ENCODE peak calls at places on chromosomes 7 and 10, in seven cellular contexts. U is mammary epithelial cell, O is PC-9, C is fibroblast of lung, L is hepatocyte, S is GM23338, F is PC-3. H is an unnamed sample.

GRCh38 chr7:4527988-4528641 is 154.0 kb upstream of the FOXK1 start:
- DNase-seq in U (no peak), O (no peak), C (peak; percentile 2), L (no peak), S (no peak), F (no peak), H (no peak)

GRCh38 chr10:95407546-95407945 is 116.7 kb upstream of the PDLIM1 start:
- DNase-seq in U (no peak), O (no peak), C (no peak), L (no peak), S (no peak), F (no peak), H (no peak)

GRCh38 chr7:922334-923107 is 32.0 kb downstream of the ADAP1 start:
- DNase-seq in U (no peak), O (no peak), C (no peak), L (no peak), S (no peak), F (no peak), H (no peak)

GRCh38 chr10:13983035-13983434 is 347.7 kb downstream of the FRMD4A start:
- DNase-seq in U (no peak), O (no peak), C (no peak), L (no peak), S (no peak), F (no peak), H (no peak)

GRCh38 chr7:2224491-2224928 is 8.2 kb downstream of the MAD1L1 start:
- DNase-seq in U (no peak), O (no peak), C (no peak), L (no peak), S (no peak), F (no peak), H (peak; percentile 42)

GRCh38 chr10:73480158-73480557 is 15.7 kb downstream of the PPP3CB start:
- DNase-seq in U (peak; percentile 54), O (no peak), C (peak; percentile 34), L (no peak), S (no peak), F (peak; percentile 98), H (peak; percentile 23)

GRCh38 chr10:58508316-58508715 is 4.4 kb upstream of the BICC1 start:
- DNase-seq in U (peak; percentile 36), O (no peak), C (peak; percentile 86), L (no peak), S (no peak), F (peak; percentile 31), H (no peak)

GRCh38 chr10:43384252-43385221 is 13.1 kb downstream of the FXYD4 start:
- DNase-seq in U (no peak), O (no peak), C (no peak), L (no peak), S (no peak), F (peak; percentile 27), H (no peak)

GRCh38 chr7:57210212-57210611 is 78.0 kb upstream of the ZNF479 start:
- DNase-seq in U (no peak), O (no peak), C (no peak), L (no peak), S (no peak), F (no peak), H (no peak)

GRCh38 chr10:17649836-17650235 is 5.9 kb downstream of the STAM start:
- DNase-seq in U (peak; percentile 20), O (no peak), C (peak; percentile 19), L (no peak), S (no peak), F (no peak), H (no peak)

GRCh38 chr7:106774768-106775551 is 90.1 kb upstream of the PIK3CG start:
- DNase-seq in U (no peak), O (peak; percentile 93), C (peak; percentile 29), L (no peak), S (peak; percentile 38), F (peak; percentile 57), H (no peak)

GRCh38 chr7:24756989-24757798 is at the start of gene GSDME:
- DNase-seq in U (peak; percentile 70), O (peak; percentile 74), C (peak; percentile 71), L (peak; percentile 90), S (peak; percentile 84), F (peak; percentile 52), H (no peak)

GRCh38 chr7:158970132-158970531 is 113.8 kb downstream of the DYNC2I1 start:
- DNase-seq in U (no peak), O (no peak), C (no peak), L (no peak), S (no peak), F (no peak), H (no peak)

GRCh38 chr7:7553386-7553785 is 13.3 kb upstream of the MIOS start:
- DNase-seq in U (no peak), O (no peak), C (no peak), L (no peak), S (no peak), F (no peak), H (no peak)

GRCh38 chr7:5296627-5297226 is 14.0 kb downstream of the SLC29A4 start:
- DNase-seq in U (no peak), O (no peak), C (no peak), L (peak; percentile 32), S (peak; percentile 87), F (peak; percentile 48), H (no peak)

GRCh38 chr7:96045181-96045580 is 272.8 kb downstream of the DYNC1I1 start:
- DNase-seq in U (no peak), O (no peak), C (no peak), L (no peak), S (no peak), F (no peak), H (no peak)

GRCh38 chr10:132571565-132572544 is 34.3 kb downstream of the INPP5A start:
- DNase-seq in U (peak; percentile 94), O (peak; percentile 85), C (peak; percentile 63), L (peak; percentile 89), S (peak; percentile 70), F (peak; percentile 94), H (peak; percentile 81)

GRCh38 chr10:57973451-57973850 is 294.2 kb downstream of the IPMK start:
- DNase-seq in U (no peak), O (no peak), C (no peak), L (no peak), S (no peak), F (peak; percentile 56), H (no peak)

GRCh38 chr10:122541541-122542002 is 19.0 kb upstream of the DMBT1 start:
- DNase-seq in U (peak; percentile 69), O (no peak), C (no peak), L (no peak), S (no peak), F (peak; percentile 45), H (no peak)

DNA sequence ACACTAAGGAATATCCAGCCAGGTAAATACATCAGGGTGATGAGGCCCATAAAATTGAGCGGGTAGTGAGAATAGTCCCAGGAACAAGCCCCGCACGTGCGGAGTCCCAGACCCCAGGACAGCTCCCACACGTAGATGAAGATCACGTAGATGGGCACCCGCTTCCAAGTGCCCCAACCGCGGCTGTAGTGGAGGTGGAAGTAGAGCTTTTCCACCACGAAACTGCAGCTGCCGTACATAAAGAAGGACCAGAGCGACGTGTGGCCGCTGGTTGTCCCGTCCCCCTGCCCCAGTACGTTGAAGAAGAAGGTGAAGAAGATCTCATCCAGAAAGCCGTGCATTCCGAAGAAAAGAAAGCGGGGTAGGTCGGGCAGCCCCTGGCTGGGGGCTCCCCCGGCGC is 948 bp downstream of the TMEM229A start:
- DNase-seq in U (no peak), O (no peak), C (no peak), L (no peak), S (no peak), F (no peak), H (no peak)
- TF ChIP-seq EZH2 in U (peak; percentile 92), O (no peak), C (no peak), L (no peak), S (no peak), F (no peak), H (no peak)

DNA sequence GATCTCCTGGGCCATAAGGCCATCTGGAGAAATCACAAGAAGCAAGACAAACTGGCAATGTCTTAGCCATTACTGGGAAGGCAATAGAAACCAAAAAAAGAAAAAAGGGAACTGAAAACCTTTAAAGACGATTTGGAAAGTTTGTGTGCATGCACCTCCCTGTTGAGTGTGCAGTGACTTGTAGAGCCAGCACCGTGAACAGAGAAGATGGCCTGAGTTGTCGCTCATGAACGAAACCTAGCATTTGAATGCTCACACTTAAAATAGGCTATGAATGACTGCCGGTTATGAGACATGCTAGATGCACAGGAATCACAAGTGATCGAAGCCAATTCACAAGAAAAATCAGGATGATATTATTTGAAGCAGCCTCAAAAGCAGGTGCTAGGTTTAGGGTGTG is 151.3 kb upstream of the ADO start:
- DNase-seq in U (no peak), O (no peak), C (no peak), L (no peak), S (no peak), F (no peak), H (no peak)
- H2AFZ ChIP-seq in U (no peak overlapping the region), O (no peak overlapping the region), C (no peak overlapping the region), L (no peak overlapping the region), S (no peak overlapping the region), F (no peak overlapping the region), H (no peak overlapping the region)

GRCh38 chr10:8052344-8052969 is 2.0 kb upstream of the GATA3 start:
- DNase-seq in U (peak; percentile 53), O (no peak), C (peak; percentile 31), L (peak; percentile 16), S (no peak), F (no peak), H (no peak)

GRCh38 chr10:8051851-8052257 is 2.6 kb upstream of the GATA3 start:
- DNase-seq in U (peak; percentile 66), O (no peak), C (no peak), L (peak; percentile 51), S (peak; percentile 78), F (no peak), H (no peak)

GRCh38 chr10:8053446-8054242 is 844 bp upstream of the GATA3 start:
- DNase-seq in U (peak; percentile 89), O (peak; percentile 87), C (peak; percentile 67), L (peak; percentile 95), S (peak; percentile 95), F (peak; percentile 76), H (no peak)

GRCh38 chr10:8054243-8054497 is 318 bp upstream of the GATA3 start:
- DNase-seq in U (no peak), O (no peak), C (no peak), L (no peak), S (no peak), F (peak; percentile 39), H (no peak)

GRCh38 chr10:8052970-8053445 is 1.5 kb upstream of the GATA3 start:
- DNase-seq in U (no peak), O (no peak), C (no peak), L (no peak), S (no peak), F (no peak), H (no peak)
- TF ChIP-seq EZH2 in U (no peak), O (no peak), C (peak; percentile 3), L (no peak), S (peak; percentile 91), F (no peak), H (no peak)

DNA sequence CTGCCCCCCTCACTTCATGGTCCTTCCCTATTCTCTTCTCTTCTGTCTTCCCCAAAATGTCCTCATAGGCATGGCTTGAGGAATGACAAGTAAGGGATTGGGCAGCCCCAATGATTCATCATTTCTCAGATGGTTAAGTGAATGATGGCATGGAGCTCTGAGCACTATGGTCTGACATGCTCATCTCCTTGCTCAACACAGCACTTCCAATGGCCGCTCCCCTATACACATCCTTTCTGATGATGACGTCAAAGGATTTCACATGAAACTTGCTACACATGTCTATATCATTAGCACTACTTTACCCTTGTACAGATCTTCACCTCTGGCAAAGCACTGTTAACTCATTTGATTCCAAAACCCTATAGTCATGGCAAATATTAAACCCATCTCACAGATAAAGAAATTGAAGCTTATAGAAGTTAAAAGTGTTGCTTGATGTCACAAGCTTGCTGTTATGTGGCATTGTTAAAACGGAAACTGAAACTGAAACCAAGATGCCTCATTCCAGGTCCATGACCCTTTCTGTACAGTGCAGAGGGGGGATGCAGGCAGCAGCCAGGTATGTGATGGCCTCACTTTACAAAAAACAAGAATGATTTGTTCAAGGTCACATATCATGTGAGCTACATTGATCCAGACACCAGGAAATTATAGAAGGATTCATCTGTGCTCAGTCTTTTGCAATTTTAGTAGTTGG is 90.0 kb upstream of the PLXNA4 start:
- DNase-seq in U (peak; percentile 4), O (no peak), C (peak; percentile 8), L (no peak), S (no peak), F (no peak), H (no peak)
- H2AFZ ChIP-seq in U (no peak overlapping the region), O (no peak overlapping the region), C (no peak overlapping the region), L (no peak overlapping the region), S (no peak overlapping the region), F (no peak overlapping the region), H (no peak overlapping the region)

H was measured in keratinocyte.